ENCODE peak calls at places on chromosomes 12 and 14, in five cellular contexts. L is GM20000, B is foreskin fibroblast, H is OCI-LY7, S is dorsolateral prefrontal cortex. Y is an unnamed sample.

GRCh38 chr12:131910302-131911110 is 16.1 kb downstream of the ULK1 start:
- DNase-seq in H (no peak), L (no peak), B (no peak), S (no peak), Y (no peak)

GRCh38 chr12:1811281-1811947 is 9.0 kb upstream of the LRTM2 start:
- DNase-seq in H (no peak), S (no peak), L (no peak), B (no peak), Y (no peak)

GRCh38 chr12:93552427-93552826 is 20.0 kb upstream of the SOCS2 start:
- DNase-seq in H (no peak), L (no peak), B (no peak), S (no peak), Y (no peak)

GRCh38 chr14:61406670-61407069 is 85.3 kb downstream of the PRKCH start:
- DNase-seq in H (no peak), S (no peak), L (no peak), B (no peak), Y (no peak)

GRCh38 chr14:69652942-69653680 is 41.7 kb downstream of the SUSD6 start:
- DNase-seq in S (no peak), B (no peak), L (peak), H (peak), Y (no peak)

GRCh38 chr14:68977741-68978549 is 1.2 kb downstream of the ACTN1 start:
- DNase-seq in L (peak), B (peak), S (no peak), H (no peak), Y (no peak)

GRCh38 chr14:54698501-54698900 is 131.6 kb downstream of the SAMD4A start:
- DNase-seq in L (no peak), S (no peak), B (no peak), H (no peak), Y (no peak)

GRCh38 chr14:58912287-58912686 is 274.5 kb downstream of the DACT1 start:
- DNase-seq in L (no peak), B (no peak), H (no peak), S (no peak), Y (no peak)

GRCh38 chr12:96883571-96883970 is 23.5 kb upstream of the NEDD1 start:
- DNase-seq in S (no peak), B (no peak), H (no peak), L (no peak), Y (no peak)

GRCh38 chr12:4355843-4356327 is 23.6 kb downstream of the FGF23 start:
- DNase-seq in H (peak), L (peak), S (no peak), B (peak), Y (peak)

GRCh38 chr14:24392327-24393098 is 6.3 kb upstream of the NYNRIN start:
- DNase-seq in S (no peak), B (peak), H (no peak), L (no peak), Y (no peak)

GRCh38 chr14:45252356-45253069 is 489 bp downstream of the MIS18BP1 start:
- DNase-seq in B (peak), L (no peak), H (peak), S (no peak), Y (no peak)

GRCh38 chr12:112107728-112108447 is 695 bp downstream of the NAA25 start:
- DNase-seq in L (peak), S (peak), B (peak), H (peak), Y (no peak)

DNA sequence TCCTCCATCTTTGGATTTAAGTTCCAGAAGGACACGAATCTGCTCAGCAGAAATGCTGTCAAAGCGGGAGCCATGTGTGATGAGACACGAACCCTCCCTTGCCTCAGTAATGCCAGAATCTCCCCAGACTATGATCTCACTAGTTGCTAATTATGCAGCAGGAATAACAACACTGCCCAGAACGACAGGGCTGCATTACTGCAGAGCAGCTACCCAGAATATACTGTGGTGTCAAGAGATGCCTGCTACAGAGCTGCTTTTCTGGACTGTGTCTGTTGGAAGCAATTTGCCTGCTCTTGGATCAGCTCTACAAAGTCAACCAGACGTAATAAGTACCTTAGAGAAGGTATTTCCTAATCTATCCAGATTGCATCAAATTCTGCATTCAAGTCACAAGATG is 5.5 kb downstream of the CSRNP2 start:
- DNase-seq in H (peak), S (peak), L (no peak), B (peak), Y (no peak)
- TF ChIP-seq CTCF in H (no peak), S (no peak), L (no peak), B (no peak), Y (no peak)

GRCh38 chr12:26187429-26187828 is 7.9 kb upstream of the SSPN start:
- DNase-seq in S (no peak), L (no peak), H (peak), B (no peak), Y (no peak)
- TF ChIP-seq CTCF in S (no peak), L (no peak), H (peak), B (no peak), Y (no peak)

GRCh38 chr14:65915125-65915524 is 502.6 kb downstream of the FUT8 start:
- DNase-seq in S (no peak), B (no peak), L (no peak), H (no peak), Y (no peak)

GRCh38 chr14:65910108-65910507 is 497.6 kb downstream of the FUT8 start:
- DNase-seq in B (peak), L (no peak), S (no peak), H (no peak), Y (no peak)

GRCh38 chr14:65916055-65916454 is 503.5 kb downstream of the FUT8 start:
- DNase-seq in S (no peak), L (no peak), B (no peak), H (no peak), Y (no peak)
- TF ChIP-seq CTCF in S (no peak), L (no peak), B (no peak), H (no peak), Y (no peak)

GRCh38 chr14:94143239-94143638 is 13.8 kb upstream of the IFI27L2 start:
- DNase-seq in B (peak), H (peak), S (no peak), L (no peak), Y (no peak)
- TF ChIP-seq CTCF in B (peak), H (peak), S (no peak), L (no peak), Y (peak)

DNA sequence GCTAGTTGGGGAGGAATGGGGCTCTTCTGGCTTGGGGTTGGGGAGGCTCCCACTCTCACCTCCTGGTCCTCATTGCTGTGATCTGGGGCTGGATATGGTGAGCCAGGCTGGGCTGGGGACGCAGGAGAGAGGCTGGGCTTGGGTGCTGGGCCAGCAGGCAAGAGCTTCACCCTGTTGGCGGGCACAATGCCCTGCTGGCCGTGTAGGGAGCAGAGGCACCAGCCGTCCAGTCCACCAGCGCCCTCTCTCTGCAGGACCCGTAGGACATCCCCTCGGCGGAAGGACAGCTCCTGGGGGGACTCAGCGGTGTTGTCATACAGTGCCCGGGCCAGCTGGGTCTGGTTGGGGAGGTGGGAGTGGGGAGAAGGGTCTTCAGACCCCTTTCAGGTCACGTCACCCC is 4.5 kb downstream of the EFS start:
- DNase-seq in B (no peak), H (no peak), L (no peak), S (peak), Y (no peak)
- TF ChIP-seq CTCF in B (no peak), H (no peak), L (no peak), S (peak), Y (no peak)

Y was measured in GM10248.